ENCODE peak calls at places on chromosomes 3 and 15, in seven cellular contexts. O is GM06990, H is pancreas, M is osteoblast, K is BE2C, W is fibroblast of lung, A is foreskin fibroblast. Z is an unnamed sample.

GRCh38 chr15:93038064-93038705 is 50.8 kb downstream of the RGMA start:
- DNase-seq in M (peak; percentile 63), H (no peak), O (no peak), W (no peak), A (no peak), K (peak; percentile 1), Z (no peak)

GRCh38 chr3:72011495-72011894 is 226.5 kb upstream of the PROK2 start:
- DNase-seq in O (no peak), A (peak; percentile 68), K (no peak), M (peak; percentile 81), H (no peak), W (peak; percentile 91), Z (no peak)

GRCh38 chr3:21938267-21938681 is 187.3 kb upstream of the ZNF385D start:
- DNase-seq in W (no peak), A (no peak), M (no peak), K (no peak), O (no peak), H (no peak), Z (no peak)

GRCh38 chr15:69810441-69811071 is 287.2 kb downstream of the TLE3 start:
- DNase-seq in A (no peak), K (no peak), H (no peak), M (peak; percentile 44), W (no peak), O (no peak), Z (no peak)

GRCh38 chr3:155741598-155741997 is 3.3 kb downstream of the PLCH1 start:
- DNase-seq in A (no peak), W (no peak), K (no peak), H (no peak), O (no peak), M (no peak), Z (no peak)

GRCh38 chr15:96230557-96231181 is 99.8 kb upstream of the NR2F2 start:
- DNase-seq in H (no peak), A (peak; percentile 41), W (peak; percentile 68), M (peak; percentile 68), K (no peak), O (no peak), Z (no peak)

GRCh38 chr3:142896201-142896755 is 7.4 kb upstream of the PCOLCE2 start:
- DNase-seq in H (no peak), W (peak; percentile 85), K (no peak), M (peak; percentile 94), O (no peak), A (peak; percentile 56), Z (no peak)

GRCh38 chr15:49045691-49046112 is 544 bp downstream of the SECISBP2L start:
- DNase-seq in O (no peak), M (peak; percentile 61), W (peak; percentile 61), H (peak; percentile 3), K (peak; percentile 27), A (no peak), Z (peak; percentile 78)

GRCh38 chr3:63779227-63779626 is 39.9 kb upstream of the C3orf49 start:
- DNase-seq in O (no peak), K (no peak), A (no peak), M (no peak), H (no peak), W (no peak), Z (no peak)

GRCh38 chr3:155497930-155498647 is 204.6 kb upstream of the STRIT1 start:
- DNase-seq in A (peak; percentile 93), W (peak; percentile 96), K (no peak), M (peak; percentile 87), H (no peak), O (no peak), Z (no peak)

GRCh38 chr3:79167651-79168416 is 600.0 kb downstream of the ROBO1 start:
- DNase-seq in K (no peak), W (peak; percentile 97), O (no peak), A (peak; percentile 85), H (no peak), M (peak; percentile 74), Z (no peak)

GRCh38 chr15:90063733-90064247 is 38.5 kb downstream of the IDH2 start:
- DNase-seq in O (no peak), H (no peak), W (no peak), M (no peak), K (no peak), A (no peak), Z (peak; percentile 41)

GRCh38 chr3:79954756-79955155 is 187.0 kb upstream of the ROBO1 start:
- DNase-seq in O (no peak), M (no peak), W (no peak), K (no peak), H (no peak), A (no peak), Z (no peak)

GRCh38 chr3:133949438-133949837 is 53.8 kb upstream of the RAB6B start:
- DNase-seq in K (no peak), M (no peak), W (peak; percentile 36), A (no peak), H (no peak), O (no peak), Z (no peak)

GRCh38 chr3:126291537-126291936 is 65.7 kb downstream of the KLF15 start:
- DNase-seq in A (no peak), W (no peak), K (no peak), H (no peak), O (no peak), M (no peak), Z (no peak)

GRCh38 chr3:42515391-42515916 is 13.0 kb downstream of the VIPR1 start:
- DNase-seq in M (no peak), A (no peak), K (no peak), H (no peak), O (no peak), W (no peak), Z (no peak)

GRCh38 chr15:82571722-82572222 is 31.5 kb upstream of the RPS17 start:
- DNase-seq in W (peak; percentile 82), A (peak; percentile 65), O (no peak), K (peak; percentile 67), M (peak; percentile 91), H (peak; percentile 38), Z (no peak)

GRCh38 chr15:101329309-101329863 is 34.3 kb upstream of the SNRPA1 start:
- DNase-seq in M (peak; percentile 73), K (no peak), H (no peak), A (no peak), O (no peak), W (no peak), Z (no peak)

GRCh38 chr15:101168898-101169297 is 83.0 kb downstream of the CHSY1 start:
- DNase-seq in O (no peak), A (no peak), M (no peak), W (no peak), H (no peak), K (no peak), Z (no peak)

GRCh38 chr3:26376131-26376530 is 246.4 kb upstream of the LRRC3B start:
- DNase-seq in H (no peak), O (no peak), A (no peak), W (no peak), M (peak; percentile 18), K (no peak), Z (no peak)

GRCh38 chr15:78937132-78937739 is 7.6 kb downstream of the CTSH start:
- DNase-seq in W (no peak), O (no peak), M (no peak), H (no peak), A (no peak), K (no peak), Z (no peak)

GRCh38 chr3:45931476-45931875 is 11.8 kb upstream of the CXCR6 start:
- DNase-seq in M (no peak), A (no peak), K (no peak), H (no peak), W (no peak), O (no peak), Z (no peak)

GRCh38 chr15:42102646-42103235 is 8.4 kb upstream of the PLA2G4D start:
- DNase-seq in H (no peak), A (peak; percentile 51), O (no peak), W (peak; percentile 53), K (no peak), M (peak; percentile 89), Z (no peak)

GRCh38 chr3:170740726-170741591 is 129.0 kb downstream of the RPL22L1 start:
- DNase-seq in K (no peak), W (peak; percentile 82), O (no peak), A (peak; percentile 88), M (no peak), H (no peak), Z (no peak)

GRCh38 chr3:32954506-32954905 is 3.1 kb downstream of the CCR4 start:
- DNase-seq in A (no peak), W (no peak), O (no peak), K (no peak), H (no peak), M (no peak), Z (no peak)

GRCh38 chr3:20190991-20191390 is 5.0 kb upstream of the SGO1 start:
- DNase-seq in A (no peak), O (no peak), K (no peak), M (no peak), H (no peak), W (no peak), Z (no peak)
- TF ChIP-seq CTCF in A (no peak), O (no peak), K (no peak), M (no peak), H (no peak), W (no peak), Z (no peak)

GRCh38 chr3:15812183-15812582 is 14.4 kb upstream of the ANKRD28 start:
- DNase-seq in A (no peak), H (no peak), M (no peak), W (no peak), O (no peak), K (no peak), Z (peak; percentile 53)
- H3K4me3 ChIP-seq in A (no peak overlapping the region), H (no peak overlapping the region), M (no peak overlapping the region), W (no peak overlapping the region), O (no peak overlapping the region), K (no peak overlapping the region), Z (no peak overlapping the region)

GRCh38 chr3:107884719-107885460 is 205.9 kb downstream of the CD47 start:
- DNase-seq in K (peak; percentile 19), H (no peak), A (peak; percentile 7), W (peak; percentile 76), O (no peak), M (peak; percentile 35), Z (no peak)
- TF ChIP-seq CTCF in K (peak; percentile 26), H (no peak), A (no peak), W (no peak), O (no peak), M (no peak), Z (no peak)

GRCh38 chr3:37742121-37742520 is 119.6 kb upstream of the CTDSPL start:
- DNase-seq in M (no peak), O (no peak), W (no peak), K (no peak), A (no peak), H (no peak), Z (no peak)

GRCh38 chr3:37742574-37743212 is 119.0 kb upstream of the CTDSPL start:
- DNase-seq in O (no peak), M (no peak), H (no peak), W (no peak), K (no peak), A (no peak), Z (no peak)

GRCh38 chr3:37745921-37746320 is 115.8 kb upstream of the CTDSPL start:
- DNase-seq in M (no peak), K (no peak), O (no peak), H (no peak), W (no peak), A (no peak), Z (no peak)

GRCh38 chr3:37743974-37744373 is 117.7 kb upstream of the CTDSPL start:
- DNase-seq in O (no peak), H (no peak), M (no peak), A (no peak), W (no peak), K (no peak), Z (no peak)

DNA sequence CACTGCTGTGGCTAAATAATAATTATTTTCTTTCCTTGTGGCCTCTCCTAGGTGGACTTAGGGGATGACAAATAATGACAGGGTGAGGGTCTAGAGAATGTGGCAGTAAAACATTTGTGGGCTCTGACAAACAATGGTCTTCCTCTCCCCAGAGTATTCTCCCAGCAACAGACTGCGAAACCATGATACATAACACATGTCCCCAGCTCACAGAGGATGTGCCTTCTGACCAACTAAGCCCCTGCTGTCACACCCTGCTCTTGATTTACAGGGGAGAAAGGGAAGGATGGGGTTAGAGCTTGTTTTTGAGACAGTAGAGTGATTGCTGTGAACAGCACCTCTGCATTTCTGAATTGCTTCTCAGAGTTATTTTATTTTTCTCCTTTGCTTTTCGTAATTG is 116.6 kb upstream of the CTDSPL start:
- DNase-seq in K (no peak), O (no peak), M (no peak), A (no peak), H (no peak), W (no peak), Z (no peak)
- H3K4me3 ChIP-seq in K (no peak overlapping the region), O (no peak overlapping the region), M (no peak overlapping the region), A (no peak overlapping the region), H (no peak overlapping the region), W (no peak overlapping the region), Z (no peak overlapping the region)